ENCODE peak calls at places on chromosomes 16 and 17, in eight cellular contexts. J is GM12878, G is HepG2, R is HCT116, W is Panc1, N is upper lobe of left lung, T is GM23338, Z is K562. D is an unnamed sample.

GRCh38 chr17:3870871-3871306 is 22.0 kb downstream of the CAMKK1 start:
- ATAC-seq in J (peak), T (no peak), W (no peak), G (no peak), R (no peak), Z (peak), N (no peak), D (no peak)

GRCh38 chr16:79286646-79287423 is 313.7 kb downstream of the MAF start:
- ATAC-seq in J (peak), Z (no peak), R (no peak), W (no peak), G (no peak), N (peak), T (peak), D (peak)

GRCh38 chr17:74043976-74044375 is 159.5 kb upstream of the RPL38 start:
- ATAC-seq in W (no peak), T (no peak), Z (no peak), G (no peak), R (no peak), N (no peak), J (no peak), D (no peak)

GRCh38 chr17:65531508-65532431 is 29.7 kb downstream of the AXIN2 start:
- ATAC-seq in W (no peak), T (peak), R (peak), N (peak), J (no peak), Z (no peak), G (peak), D (peak)

GRCh38 chr16:78976212-78976611 is 624.3 kb downstream of the MAF start:
- ATAC-seq in N (no peak), J (no peak), W (no peak), R (no peak), T (no peak), Z (no peak), G (no peak), D (no peak)

GRCh38 chr17:73043686-73044581 is 48.6 kb downstream of the SLC39A11 start:
- ATAC-seq in R (no peak), W (no peak), Z (no peak), N (no peak), J (peak), T (no peak), G (no peak), D (peak)

GRCh38 chr17:74454197-74455024 is 12.0 kb upstream of the CD300A start:
- ATAC-seq in N (peak), T (peak), R (peak), Z (peak), G (peak), W (peak), J (peak), D (peak)

GRCh38 chr16:48373258-48374050 is 11.8 kb downstream of the SIAH1 start:
- ATAC-seq in R (no peak), Z (peak), N (peak), W (no peak), J (peak), T (peak), G (peak), D (no peak)

GRCh38 chr17:49086649-49087048 is 45.9 kb upstream of the B4GALNT2 start:
- ATAC-seq in J (no peak), N (no peak), Z (no peak), G (peak), R (no peak), W (no peak), T (peak), D (no peak)

GRCh38 chr16:14013571-14014283 is 57.4 kb upstream of the MRTFB start:
- ATAC-seq in Z (no peak), J (no peak), T (peak), W (peak), G (peak), R (no peak), N (peak), D (peak)

GRCh38 chr16:7330709-7331108 is 1.9 kb upstream of the RBFOX1 start:
- ATAC-seq in J (no peak), R (no peak), N (no peak), W (no peak), Z (no peak), G (no peak), T (no peak), D (no peak)

GRCh38 chr16:89765292-89765810 is 44.0 kb downstream of the ZNF276 start:
- ATAC-seq in G (no peak), J (peak), T (no peak), Z (no peak), R (peak), N (no peak), W (no peak), D (no peak)

GRCh38 chr17:69357701-69358100 is 30.8 kb upstream of the ABCA5 start:
- ATAC-seq in G (peak), R (peak), N (no peak), T (peak), Z (no peak), W (peak), J (no peak), D (no peak)

GRCh38 chr17:31582151-31582907 is 190.9 kb downstream of the RAB11FIP4 start:
- ATAC-seq in N (peak), Z (no peak), G (peak), T (no peak), R (no peak), W (no peak), J (peak), D (peak)

GRCh38 chr16:1116693-1117077 is 20.6 kb upstream of the C1QTNF8 start:
- ATAC-seq in R (no peak), G (no peak), N (no peak), T (no peak), W (no peak), J (no peak), Z (no peak), D (no peak)

GRCh38 chr16:29745853-29746345 is at the start of gene C16orf54:
- ATAC-seq in W (no peak), J (peak), T (peak), Z (no peak), R (no peak), N (peak), G (no peak), D (peak)

GRCh38 chr17:53749178-53749577 is 73.5 kb upstream of the KIF2B start:
- ATAC-seq in N (no peak), G (no peak), R (no peak), W (no peak), J (no peak), T (peak), Z (peak), D (no peak)

GRCh38 chr17:67574658-67575293 is 143.0 kb upstream of the NOL11 start:
- ATAC-seq in J (peak), Z (no peak), W (no peak), N (no peak), G (no peak), T (no peak), R (no peak), D (no peak)

GRCh38 chr17:69960755-69961154 is 114.3 kb upstream of the KCNJ16 start:
- ATAC-seq in N (no peak), W (no peak), J (no peak), R (no peak), G (no peak), Z (no peak), T (no peak), D (no peak)

GRCh38 chr17:20114466-20114865 is 105.3 kb downstream of the SPECC1 start:
- ATAC-seq in N (no peak), G (no peak), T (no peak), W (no peak), R (no peak), Z (no peak), J (no peak), D (no peak)

GRCh38 chr16:50694206-50694605 is 800 bp downstream of the NOD2 start:
- ATAC-seq in T (no peak), G (no peak), J (peak), W (no peak), R (no peak), N (no peak), Z (no peak), D (no peak)
- H3K4me3 ChIP-seq in T (no peak), G (peak), J (peak), W (no peak), R (peak), N (no peak), Z (no peak), D (no peak)

DNA sequence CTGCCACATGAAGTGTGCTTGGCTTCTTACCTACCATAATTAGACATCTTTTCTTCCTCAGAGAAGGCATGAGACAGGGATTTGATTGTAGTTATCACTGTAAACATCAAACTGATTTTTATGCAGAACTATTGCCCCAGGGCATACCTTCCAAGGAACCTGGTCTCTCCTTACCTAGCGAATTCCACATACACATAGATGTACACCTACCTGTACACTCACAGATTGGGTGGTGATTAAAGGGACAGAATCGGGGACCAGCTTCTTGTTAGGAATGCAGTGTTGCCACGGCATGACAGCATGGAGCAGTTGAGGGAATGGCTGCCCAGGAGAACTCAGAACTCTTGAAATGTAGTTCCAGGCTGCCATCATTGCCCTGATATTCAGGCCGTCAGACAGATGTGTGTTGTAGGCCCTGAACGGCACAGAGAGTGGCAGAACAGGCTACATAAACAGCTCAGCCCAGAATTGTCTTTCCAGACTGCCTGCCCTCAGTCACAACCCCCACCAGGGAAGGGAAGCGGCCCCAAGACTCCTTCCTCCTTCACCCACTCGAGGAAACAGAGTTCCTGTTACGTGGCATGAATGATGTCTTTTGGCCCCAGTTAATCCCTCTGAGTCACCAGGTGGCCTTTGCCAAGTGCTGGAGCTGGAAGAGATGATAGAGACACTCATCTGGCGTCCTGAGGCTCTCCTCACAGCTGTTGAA is 17.8 kb upstream of the NAGLU start:
- ATAC-seq in J (no peak), T (no peak), R (peak), W (peak), G (no peak), N (peak), Z (peak), D (peak)
- TF ChIP-seq POLR2AphosphoS5 in J (no peak), T (no peak), R (peak), W (no peak), G (no peak), N (peak), Z (peak), D (peak)

DNA sequence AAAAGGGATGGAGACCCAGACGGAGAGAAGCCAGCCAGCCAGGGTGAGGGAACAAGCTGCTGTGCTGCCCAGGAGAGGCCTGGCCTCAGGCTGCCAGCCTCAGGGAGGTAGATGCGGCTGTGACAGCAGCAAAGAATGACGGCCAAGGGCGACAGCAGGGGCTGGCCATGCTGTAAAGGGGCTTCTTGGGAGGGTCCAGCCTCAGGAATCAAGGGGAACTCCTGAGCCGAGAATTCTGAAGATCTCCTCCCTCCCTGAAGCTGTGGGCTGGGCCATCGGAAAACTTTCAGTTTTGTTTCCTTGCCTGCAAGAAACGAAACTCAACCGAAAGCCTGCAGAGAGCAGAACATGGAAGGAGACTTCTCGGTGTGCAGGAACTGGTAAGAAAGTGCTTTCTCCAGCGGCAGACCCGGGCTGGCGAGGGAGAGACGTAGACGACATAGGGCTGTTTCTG is at the start of gene XAF1:
- ATAC-seq in Z (peak), T (no peak), G (peak), N (peak), J (peak), R (no peak), W (peak), D (no peak)
- H3K4me3 ChIP-seq in Z (no peak), T (no peak), G (peak), N (peak), J (peak), R (no peak), W (peak), D (peak)

GRCh38 chr17:59154721-59155438 is at the start of gene SKA2:
- ATAC-seq in R (peak), J (peak), N (peak), T (peak), Z (peak), G (peak), W (peak), D (peak)
- TF ChIP-seq POLR2AphosphoS5 in R (peak), J (no peak), N (no peak), T (peak), Z (peak), G (peak), W (peak), D (peak)

DNA sequence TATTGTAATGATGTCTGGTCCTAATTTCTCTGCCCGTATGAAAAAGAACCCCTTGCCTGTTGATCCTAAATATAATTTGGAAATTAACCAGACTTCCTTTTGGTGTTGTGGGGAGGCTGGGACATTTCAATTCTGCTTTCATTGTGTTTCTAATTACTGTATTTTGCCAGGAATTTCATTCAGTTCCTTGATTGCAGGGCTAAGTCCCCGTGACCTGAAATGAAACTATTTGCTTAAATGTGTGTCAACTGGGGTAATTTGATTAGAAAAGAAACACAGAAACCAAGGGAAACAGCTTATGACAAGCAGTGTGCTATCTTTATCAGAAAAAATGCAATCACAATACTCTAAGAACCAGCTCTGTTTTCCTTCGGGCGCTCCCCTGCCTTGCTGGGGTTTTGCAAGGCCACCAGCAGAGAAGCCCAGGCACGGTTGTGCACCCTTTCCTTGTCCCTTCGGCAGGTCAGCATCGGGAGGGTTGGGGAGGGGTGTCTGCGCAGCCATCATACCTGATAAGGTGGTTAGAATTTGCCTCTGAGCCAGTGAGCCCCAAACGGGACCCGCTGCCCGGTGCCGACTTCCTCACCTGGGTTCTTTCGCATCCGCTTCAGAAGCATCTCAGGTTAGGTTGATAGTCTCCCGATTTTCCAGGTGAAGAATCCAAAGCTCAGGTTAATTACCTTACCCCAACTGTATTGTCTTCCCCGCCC is 19.4 kb downstream of the KLHL36 start:
- ATAC-seq in N (no peak), R (no peak), G (no peak), J (no peak), T (peak), W (no peak), Z (no peak), D (no peak)
- H3K4me3 ChIP-seq in N (no peak), R (no peak), G (no peak), J (no peak), T (peak), W (no peak), Z (no peak), D (no peak)

GRCh38 chr17:75832652-75833400 is 11.4 kb downstream of the UNC13D start:
- ATAC-seq in N (no peak), R (no peak), G (no peak), T (peak), W (peak), Z (peak), J (peak), D (no peak)

GRCh38 chr17:75834279-75834920 is 9.8 kb downstream of the UNC13D start:
- ATAC-seq in N (no peak), R (no peak), J (no peak), Z (no peak), T (no peak), G (no peak), W (no peak), D (no peak)

GRCh38 chr17:75830168-75831031 is 13.8 kb downstream of the UNC13D start:
- ATAC-seq in R (peak), G (peak), W (no peak), Z (peak), N (no peak), T (peak), J (no peak), D (no peak)

GRCh38 chr17:75831032-75831567 is 13.1 kb downstream of the UNC13D start:
- ATAC-seq in N (no peak), T (peak), J (no peak), R (no peak), W (no peak), Z (no peak), G (no peak), D (no peak)

GRCh38 chr17:75832164-75832651 is 12.0 kb downstream of the UNC13D start:
- ATAC-seq in G (no peak), N (peak), R (no peak), W (no peak), T (no peak), J (peak), Z (no peak), D (peak)
- TF ChIP-seq POLR2AphosphoS5 in G (no peak), N (peak), R (no peak), W (no peak), T (no peak), J (no peak), Z (no peak), D (no peak)

DNA sequence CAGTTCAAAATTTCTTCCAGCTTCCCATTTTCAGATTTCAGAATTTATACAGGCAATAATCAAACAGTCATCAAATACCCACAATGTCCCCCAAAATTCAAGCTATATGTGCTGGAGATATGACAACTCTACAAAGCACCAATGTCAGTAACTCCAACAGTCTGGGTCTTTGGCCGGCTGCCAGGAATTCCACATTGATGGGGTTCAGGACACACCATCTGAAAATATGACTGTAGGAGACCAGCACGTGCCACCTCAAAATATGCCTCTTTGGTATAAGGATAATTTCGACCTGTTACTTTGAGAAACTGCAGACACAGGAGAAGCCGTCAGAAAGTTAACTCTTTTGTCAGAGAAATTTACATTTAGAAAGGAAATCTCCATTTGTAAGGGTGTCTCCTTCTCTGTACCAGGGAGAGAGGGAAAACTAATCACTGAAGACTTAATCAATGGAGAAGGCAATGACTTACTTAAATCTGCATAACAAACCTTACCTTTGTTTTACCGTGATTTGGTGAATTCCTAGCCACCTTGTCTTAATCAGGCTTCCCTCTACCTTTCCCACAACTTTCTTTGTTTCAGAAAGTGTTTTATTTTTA is 594.3 kb upstream of the CDH5 start:
- ATAC-seq in N (no peak), G (no peak), Z (no peak), R (no peak), J (no peak), W (no peak), T (peak), D (no peak)
- H3K4me3 ChIP-seq in N (no peak), G (no peak), Z (no peak), R (no peak), J (no peak), W (no peak), T (no peak), D (no peak)

GRCh38 chr16:9357829-9358228 is 266.4 kb downstream of the HAPSTR1 start:
- ATAC-seq in N (no peak), Z (no peak), G (no peak), R (no peak), J (no peak), W (no peak), T (no peak), D (no peak)
- TF ChIP-seq POLR2AphosphoS5 in N (no peak), Z (no peak), G (no peak), R (no peak), J (no peak), W (no peak), T (no peak), D (no peak)